ENCODE peak calls at places on chromosomes 2 and 18, in five cellular contexts. O is stimulated activated CD4-positive, alpha-beta T cell treated with anti-CD3 and anti-CD28 coated beads, Interleukin-1b, Interleukin-23, amount 100 ng/mL, for 4 hours; M is Right ventricle myocardium superior; W is neural crest cell; P is NCI-H2171. D is an unnamed sample.

GRCh38 chr18:75284566-75284965 is 74.0 kb downstream of the TSHZ1 start:
- DNase-seq in P (no peak), M (no peak), W (no peak), O (no peak), D (no peak)

GRCh38 chr18:52334896-52335295 is 5.1 kb upstream of the DCC start:
- DNase-seq in W (no peak), P (no peak), O (no peak), M (no peak), D (no peak)

GRCh38 chr2:141493936-141494335 is 636.9 kb downstream of the LRP1B start:
- DNase-seq in O (no peak), W (no peak), M (no peak), P (peak), D (no peak)

GRCh38 chr2:78718031-78718430 is 307.5 kb upstream of the REG3G start:
- DNase-seq in W (no peak), P (no peak), M (no peak), O (no peak), D (no peak)

GRCh38 chr2:214575030-214575949 is 164.4 kb downstream of the VWC2L start:
- DNase-seq in O (no peak), P (no peak), W (no peak), M (no peak), D (no peak)

GRCh38 chr2:240567872-240568677 is at the start of gene RNPEPL1:
- DNase-seq in W (peak), M (peak), O (no peak), P (peak), D (peak)

GRCh38 chr2:144513388-144514100 is 6.4 kb downstream of the ZEB2 start:
- DNase-seq in O (no peak), M (peak), W (no peak), P (no peak), D (no peak)

GRCh38 chr2:165778187-165778556 is 15.9 kb downstream of the GALNT3 start:
- DNase-seq in M (no peak), W (no peak), O (no peak), P (no peak), D (no peak)

GRCh38 chr2:215136669-215137328 is 1.6 kb downstream of the ABCA12 start:
- DNase-seq in O (no peak), M (no peak), W (no peak), P (no peak), D (no peak)

GRCh38 chr18:44715841-44716240 is 35.2 kb downstream of the SETBP1 start:
- DNase-seq in P (peak), M (no peak), O (no peak), W (no peak), D (no peak)

GRCh38 chr2:177758591-177759371 is 313.8 kb downstream of the PDE11A start:
- DNase-seq in P (peak), W (peak), O (no peak), M (no peak), D (no peak)

GRCh38 chr2:196249171-196249570 is 77.8 kb upstream of the STK17B start:
- DNase-seq in M (no peak), W (no peak), O (no peak), P (no peak), D (no peak)

GRCh38 chr2:121342751-121343150 is 57.7 kb upstream of the TFCP2L1 start:
- DNase-seq in W (no peak), P (no peak), O (no peak), M (no peak), D (no peak)

GRCh38 chr18:22790545-22791415 is 142.3 kb upstream of the RBBP8 start:
- DNase-seq in P (no peak), W (no peak), O (no peak), M (no peak), D (no peak)

GRCh38 chr18:31738460-31739407 is 21.9 kb downstream of the SLC25A52 start:
- DNase-seq in M (no peak), P (no peak), W (no peak), O (no peak), D (no peak)

GRCh38 chr2:234979204-234980167 is 27.7 kb downstream of the SH3BP4 start:
- DNase-seq in W (no peak), P (no peak), M (no peak), O (no peak), D (no peak)

GRCh38 chr18:13321923-13322322 is 103.4 kb downstream of the LDLRAD4 start:
- DNase-seq in P (no peak), O (no peak), W (no peak), M (no peak), D (no peak)

GRCh38 chr2:64404743-64405142 is 49.2 kb upstream of the LGALSL start:
- DNase-seq in W (peak), O (no peak), M (peak), P (no peak), D (peak)

GRCh38 chr18:25253779-25254178 is 98.2 kb downstream of the ZNF521 start:
- DNase-seq in O (no peak), W (no peak), M (no peak), P (no peak), D (no peak)

GRCh38 chr2:236536727-236537398 is 32.8 kb upstream of the ACKR3 start:
- DNase-seq in M (no peak), P (no peak), W (no peak), O (peak), D (no peak)

GRCh38 chr2:168114021-168114420 is 133.4 kb downstream of the STK39 start:
- DNase-seq in O (no peak), M (no peak), P (no peak), W (no peak), D (no peak)

GRCh38 chr2:202743613-202744012 is 108.8 kb downstream of the FAM117B start:
- DNase-seq in M (no peak), P (no peak), W (no peak), O (no peak), D (no peak)

GRCh38 chr2:120820263-120820884 is 84.7 kb downstream of the GLI2 start:
- DNase-seq in W (peak), M (no peak), P (peak), O (no peak), D (no peak)

GRCh38 chr2:85243101-85244072 is 84.4 kb downstream of the TGOLN2 start:
- DNase-seq in P (no peak), M (peak), W (peak), O (no peak), D (peak)

GRCh38 chr2:98917031-98917459 is 19.0 kb downstream of the CRACDL start:
- DNase-seq in O (no peak), P (no peak), M (no peak), W (no peak), D (no peak)

GRCh38 chr2:40101076-40101688 is 322.1 kb upstream of the THUMPD2 start:
- DNase-seq in W (no peak), P (no peak), O (no peak), M (no peak), D (no peak)

GRCh38 chr18:70555046-70555445 is 266.2 kb downstream of the SOCS6 start:
- DNase-seq in O (no peak), M (no peak), W (no peak), P (no peak), D (no peak)